ENCODE peak calls at places on chromosome 17, in five cellular contexts. C, M, R, Y and E are unnamed samples.

GRCh38 chr17:17754719-17755686 is 73.7 kb downstream of the RAI1 start:
- DNase-seq in C (no peak), R (peak), Y (no peak), M (no peak), E (no peak)

GRCh38 chr17:4331614-4332013 is 34.9 kb downstream of the UBE2G1 start:
- DNase-seq in Y (no peak), C (no peak), R (no peak), M (no peak), E (no peak)

GRCh38 chr17:47253541-47254402 is at the start of gene ITGB3:
- DNase-seq in R (peak), Y (no peak), M (peak), C (peak), E (peak)

GRCh38 chr17:68600123-68600880 is 865 bp downstream of the FAM20A start:
- DNase-seq in R (peak), C (peak), M (no peak), Y (no peak), E (no peak)

GRCh38 chr17:17692353-17693252 is 11.3 kb downstream of the RAI1 start:
- DNase-seq in C (no peak), R (no peak), Y (no peak), M (no peak), E (no peak)

GRCh38 chr17:50182783-50183438 is 17.1 kb downstream of the SGCA start:
- DNase-seq in M (no peak), R (no peak), Y (no peak), C (no peak), E (no peak)

GRCh38 chr17:27385626-27386025 is 70.6 kb upstream of the KSR1 start:
- DNase-seq in Y (no peak), M (no peak), R (no peak), C (no peak), E (no peak)

GRCh38 chr17:42519546-42520444 is 16.2 kb upstream of the NAGLU start:
- DNase-seq in R (peak), Y (peak), M (no peak), C (peak), E (peak)

GRCh38 chr17:75685508-75685907 is 18.4 kb downstream of the SAP30BP start:
- DNase-seq in R (no peak), C (no peak), M (no peak), Y (no peak), E (no peak)

GRCh38 chr17:57999496-58000017 is 7.5 kb downstream of the SRSF1 start:
- DNase-seq in C (no peak), Y (no peak), M (no peak), R (no peak), E (no peak)

GRCh38 chr17:82338858-82339633 is 5.5 kb upstream of the SECTM1 start:
- DNase-seq in C (no peak), M (no peak), R (no peak), Y (no peak), E (peak)

GRCh38 chr17:79491006-79491405 is 119.8 kb downstream of the RBFOX3 start:
- DNase-seq in R (no peak), C (no peak), Y (no peak), M (no peak), E (no peak)

GRCh38 chr17:57761887-57762286 is 16.8 kb upstream of the CCDC182 start:
- DNase-seq in R (no peak), C (peak), M (peak), Y (no peak), E (no peak)

GRCh38 chr17:10743316-10744009 is 13.6 kb upstream of the TMEM220 start:
- DNase-seq in R (no peak), C (no peak), M (no peak), Y (no peak), E (no peak)

GRCh38 chr17:27980035-27980434 is 62.4 kb upstream of the NLK start:
- DNase-seq in R (peak), C (no peak), M (no peak), Y (no peak), E (peak)

GRCh38 chr17:31321481-31321880 is at the start of gene EVI2A:
- DNase-seq in C (no peak), R (peak), Y (no peak), M (peak), E (no peak)

GRCh38 chr17:67830440-67830839 is 5.1 kb downstream of the BPTF start:
- DNase-seq in C (peak), M (no peak), R (no peak), Y (no peak), E (no peak)

GRCh38 chr17:72778161-72779151 is 314.0 kb downstream of the SLC39A11 start:
- DNase-seq in R (no peak), M (no peak), Y (no peak), C (no peak), E (no peak)

GRCh38 chr17:17028878-17029535 is 13.2 kb upstream of the MPRIP start:
- DNase-seq in M (no peak), R (no peak), C (peak), Y (no peak), E (no peak)

GRCh38 chr17:6686026-6686425 is 27.1 kb downstream of the SLC13A5 start:
- DNase-seq in R (no peak), C (no peak), Y (no peak), M (no peak), E (no peak)

GRCh38 chr17:74702132-74702876 is 10.4 kb downstream of the CD300LF start:
- DNase-seq in Y (no peak), C (no peak), R (no peak), M (no peak), E (no peak)

GRCh38 chr17:34527908-34528470 is 51.4 kb upstream of the TMEM132E start:
- DNase-seq in C (peak), M (no peak), Y (no peak), R (no peak), E (no peak)

GRCh38 chr17:73643012-73643845 is 1.0 kb downstream of the SDK2 start:
- DNase-seq in Y (no peak), C (peak), R (no peak), M (no peak), E (peak)

GRCh38 chr17:43907425-43907981 is at the start of gene MPP2:
- DNase-seq in Y (no peak), C (peak), R (peak), M (peak), E (no peak)
- TF ChIP-seq CTCF in Y (peak), C (no peak), R (peak), M (no peak), E (no peak)

DNA sequence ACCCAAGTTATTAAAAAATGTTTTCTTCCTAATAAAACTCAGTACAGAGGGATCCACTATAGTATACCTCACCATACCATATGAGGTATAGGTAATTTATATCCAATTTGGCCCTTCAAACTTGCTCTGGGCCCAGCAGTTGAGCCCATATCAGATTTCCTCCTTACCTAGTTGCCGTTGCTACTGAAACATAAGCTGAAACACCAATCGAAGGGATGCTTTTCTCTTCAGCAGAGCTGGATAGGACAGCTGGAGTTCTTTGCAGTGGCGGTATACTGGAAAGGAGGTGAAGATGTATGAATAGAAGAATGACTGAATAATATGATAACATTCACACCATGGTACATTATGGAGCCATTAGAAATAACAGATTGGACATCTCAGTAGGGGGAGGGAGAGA is 42.7 kb downstream of the TNRC6C start:
- DNase-seq in R (no peak), Y (no peak), C (no peak), M (no peak), E (no peak)
- H3K27ac ChIP-seq in R (peak), Y (peak), C (no peak), M (no peak), E (no peak)

GRCh38 chr17:77428020-77428781 is 287.4 kb downstream of the SEC14L1 start:
- DNase-seq in C (no peak), Y (no peak), M (no peak), R (no peak), E (no peak)

GRCh38 chr17:77425791-77426641 is 285.2 kb downstream of the SEC14L1 start:
- DNase-seq in Y (no peak), R (no peak), M (no peak), C (peak), E (peak)

GRCh38 chr17:77428901-77429734 is 288.3 kb downstream of the SEC14L1 start:
- DNase-seq in M (no peak), R (no peak), C (no peak), Y (no peak), E (no peak)

GRCh38 chr17:77426676-77427386 is 286.1 kb downstream of the SEC14L1 start:
- DNase-seq in R (no peak), M (no peak), C (no peak), Y (no peak), E (no peak)

DNA sequence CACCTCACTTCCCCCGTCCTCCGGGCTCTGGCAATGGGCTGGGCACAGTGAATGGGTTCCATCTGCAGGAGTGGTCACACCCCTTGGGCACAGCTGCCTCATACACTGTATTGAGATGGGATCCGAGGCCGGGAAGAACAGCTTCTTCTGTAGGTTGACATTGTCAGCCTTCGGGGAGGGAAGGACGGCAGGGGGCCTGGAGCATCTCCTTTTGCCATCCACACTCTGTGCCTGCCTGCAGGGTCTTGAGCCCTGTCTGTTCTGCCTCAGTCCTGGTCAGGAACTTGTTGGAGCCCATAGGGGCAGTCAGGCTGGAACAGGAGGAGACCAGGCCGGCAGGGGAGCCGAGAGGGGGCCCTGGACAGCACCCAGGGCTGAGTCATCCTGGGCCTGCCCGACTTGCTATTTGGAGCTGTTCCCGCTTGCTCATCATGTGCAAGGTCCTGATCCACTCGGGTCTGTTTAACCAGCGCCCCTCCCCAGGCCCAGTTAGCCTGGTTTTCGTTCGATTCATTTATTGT is 286.8 kb downstream of the SEC14L1 start:
- DNase-seq in R (no peak), C (no peak), Y (no peak), M (no peak), E (peak)
- TF ChIP-seq CTCF in R (no peak), C (no peak), Y (no peak), M (no peak), E (no peak)

GRCh38 chr17:66775262-66775661 is 59.7 kb upstream of the CACNG5 start:
- DNase-seq in M (no peak), Y (no peak), C (peak), R (no peak), E (no peak)
- H3K27ac ChIP-seq in M (no peak), Y (no peak), C (no peak), R (no peak), E (no peak)

GRCh38 chr17:38510424-38511125 is 82.3 kb downstream of the ARHGAP23 start:
- DNase-seq in Y (no peak), M (no peak), C (peak), R (no peak), E (no peak)
- TF ChIP-seq CTCF in Y (no peak), M (no peak), C (peak), R (peak), E (no peak)